ENCODE peak calls at places on chromosomes 7 and 10, in four cellular contexts. O is AG09319, G is ovary, B is right lobe of liver. M is an unnamed sample.

GRCh38 chr10:26721561-26721960 is 24.1 kb downstream of the PDSS1 start:
- DNase-seq in G (no peak), B (no peak), O (no peak), M (no peak)

GRCh38 chr7:74481458-74482324 is 28.0 kb downstream of the GTF2IRD1 start:
- DNase-seq in O (no peak), B (no peak), G (no peak), M (no peak)

GRCh38 chr10:68869623-68870022 is 31.5 kb upstream of the DDX50 start:
- DNase-seq in B (no peak), G (no peak), O (no peak), M (no peak)

GRCh38 chr10:27742195-27742925 is 3.3 kb downstream of the MKX start:
- DNase-seq in G (peak), O (peak), B (peak), M (peak)

GRCh38 chr7:30184804-30185487 is 50.2 kb downstream of the MTURN start:
- DNase-seq in B (no peak), O (no peak), G (no peak), M (peak)

GRCh38 chr10:17742918-17743317 is 9.1 kb upstream of the TMEM236 start:
- DNase-seq in G (peak), B (peak), O (no peak), M (peak)

GRCh38 chr7:159007308-159008054 is 137.2 kb downstream of the VIPR2 start:
- DNase-seq in B (no peak), O (no peak), G (no peak), M (no peak)

GRCh38 chr10:114489521-114490310 is 85.4 kb upstream of the AFAP1L2 start:
- DNase-seq in G (no peak), B (no peak), O (no peak), M (no peak)

GRCh38 chr7:121515181-121515580 is 119.1 kb upstream of the FAM3C start:
- DNase-seq in B (no peak), G (no peak), O (no peak), M (no peak)

GRCh38 chr10:4944751-4945280 is 18.4 kb upstream of the AKR1C1 start:
- DNase-seq in O (no peak), G (no peak), B (no peak), M (no peak)

GRCh38 chr10:62374862-62375710 is 917 bp downstream of the ZNF365 start:
- DNase-seq in G (no peak), B (no peak), O (no peak), M (no peak)

GRCh38 chr10:24193330-24193729 is 15.6 kb upstream of the KIAA1217 start:
- DNase-seq in G (no peak), O (no peak), B (no peak), M (no peak)

GRCh38 chr10:133388973-133389818 is 4.8 kb upstream of the MTG1 start:
- DNase-seq in B (peak), O (no peak), G (no peak), M (no peak)

GRCh38 chr7:27677912-27678612 is 15.4 kb upstream of the HIBADH start:
- DNase-seq in B (no peak), G (no peak), O (peak), M (no peak)

GRCh38 chr10:90587081-90587491 is 270.8 kb downstream of the HTR7 start:
- DNase-seq in O (no peak), G (no peak), B (no peak), M (no peak)

GRCh38 chr10:19811517-19811916 is 4.7 kb upstream of the PLXDC2 start:
- DNase-seq in B (no peak), G (no peak), O (no peak), M (peak)

GRCh38 chr7:105682331-105683070 is 101.2 kb upstream of the EFCAB10 start:
- DNase-seq in O (no peak), G (no peak), B (no peak), M (no peak)

GRCh38 chr7:139264220-139264619 is 33.2 kb downstream of the UBN2 start:
- DNase-seq in O (no peak), G (no peak), B (no peak), M (no peak)

GRCh38 chr7:123492485-123492884 is 41.9 kb downstream of the IQUB start:
- DNase-seq in O (no peak), B (no peak), G (no peak), M (no peak)

GRCh38 chr7:91656486-91657237 is 223.8 kb downstream of the MTERF1 start:
- DNase-seq in B (no peak), G (no peak), O (peak), M (no peak)

GRCh38 chr7:50303082-50303893 is 1.2 kb upstream of the IKZF1 start:
- DNase-seq in O (no peak), B (peak), G (no peak), M (no peak)

GRCh38 chr7:16688249-16688648 is 42.3 kb downstream of the BZW2 start:
- DNase-seq in G (no peak), O (no peak), B (no peak), M (no peak)

GRCh38 chr7:102897211-102897621 is 15.6 kb upstream of the LRRC17 start:
- DNase-seq in G (no peak), O (no peak), B (no peak), M (no peak)

GRCh38 chr10:77974396-77975074 is 48.0 kb upstream of the DLG5 start:
- DNase-seq in B (no peak), O (no peak), G (no peak), M (no peak)
- TF ChIP-seq CTCF in B (peak), O (peak), G (no peak), M (no peak)

DNA sequence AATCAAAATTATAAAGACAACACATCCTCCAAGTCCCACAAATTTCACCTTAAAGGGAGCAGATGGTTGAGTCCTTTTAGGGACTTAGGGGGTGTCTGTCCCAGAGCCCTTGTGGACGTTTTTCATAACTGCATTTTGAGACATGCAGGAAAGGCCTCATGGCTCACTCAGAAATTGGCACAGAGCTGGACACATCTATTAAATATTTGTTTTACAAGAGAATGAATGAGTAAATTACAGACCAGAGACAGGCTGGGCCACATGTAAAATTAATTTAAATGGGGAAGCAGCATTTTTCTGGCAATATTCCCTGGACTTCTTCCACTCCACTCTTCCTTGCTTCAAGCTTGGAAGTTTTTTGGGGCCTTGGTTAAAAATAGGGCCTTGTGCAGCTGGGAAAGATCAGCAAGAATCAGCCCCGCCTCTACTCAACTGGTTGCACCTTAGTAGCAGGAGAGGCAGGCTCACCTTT is 20.0 kb downstream of the LAMB1 start:
- DNase-seq in B (no peak), O (no peak), G (no peak), M (peak)
- TF ChIP-seq CTCF in B (peak), O (peak), G (no peak), M (no peak)

DNA sequence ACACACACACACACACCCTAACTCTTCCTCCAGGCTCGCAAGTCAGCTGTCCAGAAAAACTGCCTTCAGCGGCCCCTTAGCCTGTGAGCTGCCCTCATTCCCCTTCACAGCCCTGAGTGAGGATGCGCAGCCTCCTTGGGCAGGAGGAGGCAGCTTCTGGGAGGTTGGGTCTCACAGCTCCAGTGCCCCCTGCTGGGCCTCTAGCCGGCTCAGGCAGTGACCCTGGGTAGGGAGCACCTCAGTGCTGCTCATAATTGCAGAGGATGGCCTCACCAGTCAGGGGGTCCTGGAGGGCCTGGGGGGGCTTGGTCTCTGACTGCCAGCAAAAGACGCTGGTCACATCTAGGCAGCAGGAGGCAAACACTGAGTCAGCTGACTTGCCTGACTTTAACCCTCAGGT is 43.7 kb downstream of the ZNF273 start:
- DNase-seq in B (peak), G (no peak), O (no peak), M (peak)
- TF ChIP-seq CTCF in B (no peak), G (no peak), O (peak), M (peak)

DNA sequence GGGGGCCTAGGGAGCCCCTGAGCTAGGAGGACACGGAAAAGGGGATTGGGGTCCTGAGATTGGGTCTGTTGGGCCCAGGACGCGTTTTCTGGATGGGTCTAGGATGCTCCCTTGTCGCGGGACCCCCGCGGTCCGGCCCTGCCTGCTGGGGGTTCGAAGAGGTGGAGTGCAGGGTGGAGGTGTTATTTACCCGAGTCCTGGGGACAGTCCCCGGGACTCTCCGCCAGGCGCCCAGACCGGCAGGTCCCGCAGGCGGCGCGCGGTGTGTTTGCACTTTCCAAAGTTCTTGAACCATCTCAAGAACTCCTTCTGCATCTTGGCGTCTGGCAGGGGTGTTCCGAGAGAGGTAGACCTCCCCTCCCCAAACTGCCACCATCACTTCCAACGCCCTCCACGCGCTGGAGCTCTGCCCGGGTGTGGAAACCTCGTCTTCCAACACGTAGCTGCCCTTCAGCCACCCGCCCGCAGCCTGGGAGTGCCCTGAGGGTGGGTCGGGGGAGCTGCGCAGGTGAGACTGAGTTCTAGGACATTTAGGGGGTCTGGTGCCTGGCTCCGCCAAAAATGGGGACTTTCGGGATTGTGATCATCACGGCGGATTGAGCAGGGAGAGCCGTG is 569 bp downstream of the CAV1 start:
- DNase-seq in B (peak), O (no peak), G (peak), M (peak)
- TF ChIP-seq CTCF in B (no peak), O (no peak), G (no peak), M (peak)

GRCh38 chr10:79144341-79145173 is 75.8 kb downstream of the ZMIZ1 start:
- DNase-seq in B (no peak), O (no peak), G (no peak), M (no peak)

GRCh38 chr10:79143879-79144278 is 75.1 kb downstream of the ZMIZ1 start:
- DNase-seq in B (no peak), G (no peak), O (no peak), M (no peak)

GRCh38 chr10:79140906-79141305 is 72.1 kb downstream of the ZMIZ1 start:
- DNase-seq in O (no peak), B (no peak), G (no peak), M (no peak)

GRCh38 chr10:79142064-79142491 is 73.3 kb downstream of the ZMIZ1 start:
- DNase-seq in B (no peak), O (no peak), G (no peak), M (peak)

DNA sequence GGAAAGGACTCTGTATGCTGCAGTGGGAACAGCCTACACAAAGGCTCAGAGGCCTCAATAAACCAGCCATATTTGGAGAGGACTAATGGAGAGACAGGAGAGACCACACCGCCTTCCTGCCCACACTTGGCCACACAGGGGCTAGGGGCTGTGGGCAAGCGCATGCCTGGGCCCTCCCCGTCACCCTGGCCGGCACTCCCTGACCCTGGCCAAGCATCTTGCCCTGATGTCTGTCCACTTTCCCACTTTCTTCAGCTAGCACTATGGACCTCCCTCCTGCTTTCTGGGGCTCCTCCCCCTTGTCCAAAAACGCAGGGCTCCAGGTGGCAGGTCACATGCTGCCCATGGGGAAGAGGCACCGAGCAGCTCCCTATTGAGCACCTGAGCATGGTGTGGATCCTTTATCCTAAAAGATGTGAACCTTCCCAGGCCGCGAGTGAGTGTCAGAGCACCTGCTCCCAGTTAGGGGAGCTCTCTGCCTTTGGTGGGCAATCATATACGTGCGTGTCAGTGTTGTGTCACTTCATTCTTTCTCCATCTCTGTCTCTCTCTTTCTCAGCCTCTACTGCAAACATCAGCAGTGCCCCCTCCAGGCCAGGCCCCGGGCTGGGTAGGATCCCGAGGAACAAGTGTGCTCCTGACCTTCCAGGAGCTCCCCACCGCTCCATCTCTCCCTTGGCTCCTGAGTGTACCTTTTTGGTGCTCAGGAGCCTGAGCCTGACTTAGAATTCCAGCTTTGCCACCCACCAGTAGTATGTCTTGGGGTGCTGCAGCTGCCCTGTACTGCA is 74.0 kb downstream of the ZMIZ1 start:
- DNase-seq in O (no peak), G (no peak), B (no peak), M (no peak)
- TF ChIP-seq CTCF in O (no peak), G (no peak), B (no peak), M (no peak)

GRCh38 chr7:98733036-98733435 is 116.0 kb downstream of the NPTX2 start:
- DNase-seq in G (no peak), O (no peak), B (no peak), M (no peak)
- TF ChIP-seq CTCF in G (no peak), O (peak), B (peak), M (no peak)

GRCh38 chr10:71222541-71223364 is 10.4 kb downstream of the UNC5B start:
- DNase-seq in G (peak), B (no peak), O (no peak), M (no peak)
- TF ChIP-seq CTCF in G (no peak), B (no peak), O (no peak), M (no peak)

GRCh38 chr10:72126184-72126871 is 38.0 kb upstream of the SPOCK2 start:
- DNase-seq in O (no peak), B (no peak), G (no peak), M (no peak)
- TF ChIP-seq CTCF in O (peak), B (peak), G (no peak), M (peak)

M was measured in thyroid gland.